ENCODE peak calls at places on chromosomes 16 and 17, in seven cellular contexts. One of them, this sample, is unnamed.

GRCh38 chr16:53611151-53611802 is 92.4 kb downstream of the RPGRIP1L start:
- DNase-seq in stimulated activated CD8-positive, alpha-beta memory T cell treated with anti-CD3 and anti-CD28 coated beads, Interleukin-7, amount 100 ng/mL, for 48 hours: no peak
- DNase-seq in H54: no peak
- DNase-seq in EL: no peak
- DNase-seq in CD4-positive, alpha-beta T cell: no peak
- DNase-seq in heart left ventricle: no peak
- DNase-seq in HAP-1: peak; percentile 41
- DNase-seq in this sample: no peak

GRCh38 chr16:9122342-9122741 is 30.9 kb downstream of the HAPSTR1 start:
- DNase-seq in stimulated activated CD8-positive, alpha-beta memory T cell treated with anti-CD3 and anti-CD28 coated beads, Interleukin-7, amount 100 ng/mL, for 48 hours: no peak
- DNase-seq in H54: no peak
- DNase-seq in EL: no peak
- DNase-seq in CD4-positive, alpha-beta T cell: no peak
- DNase-seq in heart left ventricle: no peak
- DNase-seq in HAP-1: no peak
- DNase-seq in this sample: no peak

GRCh38 chr16:49704586-49705155 is 151.2 kb downstream of the ZNF423 start:
- DNase-seq in stimulated activated CD8-positive, alpha-beta memory T cell treated with anti-CD3 and anti-CD28 coated beads, Interleukin-7, amount 100 ng/mL, for 48 hours: no peak
- DNase-seq in H54: no peak
- DNase-seq in EL: peak; percentile 3
- DNase-seq in CD4-positive, alpha-beta T cell: no peak
- DNase-seq in heart left ventricle: peak; percentile 7
- DNase-seq in HAP-1: no peak
- DNase-seq in this sample: no peak

GRCh38 chr16:23863511-23864422 is 28.0 kb downstream of the PRKCB start:
- DNase-seq in stimulated activated CD8-positive, alpha-beta memory T cell treated with anti-CD3 and anti-CD28 coated beads, Interleukin-7, amount 100 ng/mL, for 48 hours: no peak
- DNase-seq in H54: no peak
- DNase-seq in EL: no peak
- DNase-seq in CD4-positive, alpha-beta T cell: no peak
- DNase-seq in heart left ventricle: no peak
- DNase-seq in HAP-1: no peak
- DNase-seq in this sample: no peak

GRCh38 chr16:75093598-75094540 is 22.7 kb downstream of the LDHD start:
- DNase-seq in stimulated activated CD8-positive, alpha-beta memory T cell treated with anti-CD3 and anti-CD28 coated beads, Interleukin-7, amount 100 ng/mL, for 48 hours: no peak
- DNase-seq in H54: no peak
- DNase-seq in EL: no peak
- DNase-seq in CD4-positive, alpha-beta T cell: no peak
- DNase-seq in heart left ventricle: no peak
- DNase-seq in HAP-1: no peak
- DNase-seq in this sample: no peak

GRCh38 chr17:2905269-2905668 is 109.0 kb downstream of the RAP1GAP2 start:
- DNase-seq in stimulated activated CD8-positive, alpha-beta memory T cell treated with anti-CD3 and anti-CD28 coated beads, Interleukin-7, amount 100 ng/mL, for 48 hours: no peak
- DNase-seq in H54: no peak
- DNase-seq in EL: no peak
- DNase-seq in CD4-positive, alpha-beta T cell: no peak
- DNase-seq in heart left ventricle: peak; percentile 76
- DNase-seq in HAP-1: no peak
- DNase-seq in this sample: no peak

GRCh38 chr16:10762336-10762995 is 18.8 kb downstream of the NUBP1 start:
- DNase-seq in stimulated activated CD8-positive, alpha-beta memory T cell treated with anti-CD3 and anti-CD28 coated beads, Interleukin-7, amount 100 ng/mL, for 48 hours: no peak
- DNase-seq in H54: no peak
- DNase-seq in EL: no peak
- DNase-seq in CD4-positive, alpha-beta T cell: no peak
- DNase-seq in heart left ventricle: no peak
- DNase-seq in HAP-1: no peak
- DNase-seq in this sample: no peak

GRCh38 chr17:10698116-10698818 is 873 bp downstream of the ADPRM start:
- DNase-seq in stimulated activated CD8-positive, alpha-beta memory T cell treated with anti-CD3 and anti-CD28 coated beads, Interleukin-7, amount 100 ng/mL, for 48 hours: no peak
- DNase-seq in H54: no peak
- DNase-seq in EL: peak; percentile 38
- DNase-seq in CD4-positive, alpha-beta T cell: no peak
- DNase-seq in heart left ventricle: no peak
- DNase-seq in HAP-1: no peak
- DNase-seq in this sample: no peak

GRCh38 chr16:19393226-19394074 is 24.2 kb upstream of the TMC5 start:
- DNase-seq in stimulated activated CD8-positive, alpha-beta memory T cell treated with anti-CD3 and anti-CD28 coated beads, Interleukin-7, amount 100 ng/mL, for 48 hours: no peak
- DNase-seq in H54: no peak
- DNase-seq in EL: peak; percentile 43
- DNase-seq in CD4-positive, alpha-beta T cell: no peak
- DNase-seq in heart left ventricle: no peak
- DNase-seq in HAP-1: no peak
- DNase-seq in this sample: no peak

GRCh38 chr16:67399218-67399733 is 6.0 kb upstream of the TPPP3 start:
- DNase-seq in stimulated activated CD8-positive, alpha-beta memory T cell treated with anti-CD3 and anti-CD28 coated beads, Interleukin-7, amount 100 ng/mL, for 48 hours: peak; percentile 10
- DNase-seq in H54: no peak
- DNase-seq in EL: no peak
- DNase-seq in CD4-positive, alpha-beta T cell: no peak
- DNase-seq in heart left ventricle: peak; percentile 82
- DNase-seq in HAP-1: no peak
- DNase-seq in this sample: peak; percentile 56

GRCh38 chr16:89599451-89599858 is 14.0 kb upstream of the DPEP1 start:
- DNase-seq in stimulated activated CD8-positive, alpha-beta memory T cell treated with anti-CD3 and anti-CD28 coated beads, Interleukin-7, amount 100 ng/mL, for 48 hours: peak; percentile 29
- DNase-seq in H54: peak; percentile 71
- DNase-seq in EL: peak; percentile 52
- DNase-seq in CD4-positive, alpha-beta T cell: peak; percentile 24
- DNase-seq in heart left ventricle: no peak
- DNase-seq in HAP-1: peak; percentile 42
- DNase-seq in this sample: no peak

GRCh38 chr17:44066204-44066930 is at the start of gene LSM12:
- DNase-seq in stimulated activated CD8-positive, alpha-beta memory T cell treated with anti-CD3 and anti-CD28 coated beads, Interleukin-7, amount 100 ng/mL, for 48 hours: peak; percentile 74
- DNase-seq in H54: peak; percentile 87
- DNase-seq in EL: peak; percentile 92
- DNase-seq in CD4-positive, alpha-beta T cell: peak; percentile 81
- DNase-seq in heart left ventricle: peak; percentile 96
- DNase-seq in HAP-1: peak; percentile 95
- DNase-seq in this sample: peak; percentile 83

GRCh38 chr16:87608400-87608985 is 6.2 kb downstream of the JPH3 start:
- DNase-seq in stimulated activated CD8-positive, alpha-beta memory T cell treated with anti-CD3 and anti-CD28 coated beads, Interleukin-7, amount 100 ng/mL, for 48 hours: no peak
- DNase-seq in H54: peak; percentile 89
- DNase-seq in EL: peak; percentile 52
- DNase-seq in CD4-positive, alpha-beta T cell: peak; percentile 32
- DNase-seq in heart left ventricle: no peak
- DNase-seq in HAP-1: no peak
- DNase-seq in this sample: peak; percentile 28

GRCh38 chr17:55783684-55784245 is 32.9 kb downstream of the PCTP start:
- DNase-seq in stimulated activated CD8-positive, alpha-beta memory T cell treated with anti-CD3 and anti-CD28 coated beads, Interleukin-7, amount 100 ng/mL, for 48 hours: no peak
- DNase-seq in H54: no peak
- DNase-seq in EL: peak; percentile 51
- DNase-seq in CD4-positive, alpha-beta T cell: no peak
- DNase-seq in heart left ventricle: peak; percentile 86
- DNase-seq in HAP-1: no peak
- DNase-seq in this sample: peak; percentile 53

GRCh38 chr16:87926246-87927194 is 9.8 kb downstream of the CA5A start:
- DNase-seq in stimulated activated CD8-positive, alpha-beta memory T cell treated with anti-CD3 and anti-CD28 coated beads, Interleukin-7, amount 100 ng/mL, for 48 hours: peak; percentile 19
- DNase-seq in H54: no peak
- DNase-seq in EL: no peak
- DNase-seq in CD4-positive, alpha-beta T cell: no peak
- DNase-seq in heart left ventricle: no peak
- DNase-seq in HAP-1: no peak
- DNase-seq in this sample: no peak

GRCh38 chr17:56260421-56260820 is 107.1 kb downstream of the ANKFN1 start:
- DNase-seq in stimulated activated CD8-positive, alpha-beta memory T cell treated with anti-CD3 and anti-CD28 coated beads, Interleukin-7, amount 100 ng/mL, for 48 hours: no peak
- DNase-seq in H54: no peak
- DNase-seq in EL: peak; percentile 8
- DNase-seq in CD4-positive, alpha-beta T cell: no peak
- DNase-seq in heart left ventricle: no peak
- DNase-seq in HAP-1: no peak
- DNase-seq in this sample: no peak

GRCh38 chr16:48971571-48972071 is 310.0 kb downstream of the CBLN1 start:
- DNase-seq in stimulated activated CD8-positive, alpha-beta memory T cell treated with anti-CD3 and anti-CD28 coated beads, Interleukin-7, amount 100 ng/mL, for 48 hours: no peak
- DNase-seq in H54: no peak
- DNase-seq in EL: peak; percentile 23
- DNase-seq in CD4-positive, alpha-beta T cell: no peak
- DNase-seq in heart left ventricle: no peak
- DNase-seq in HAP-1: no peak
- DNase-seq in this sample: peak; percentile 32

GRCh38 chr16:2969545-2970521 is 685 bp downstream of the PAQR4 start:
- DNase-seq in stimulated activated CD8-positive, alpha-beta memory T cell treated with anti-CD3 and anti-CD28 coated beads, Interleukin-7, amount 100 ng/mL, for 48 hours: peak; percentile 81
- DNase-seq in H54: peak; percentile 82
- DNase-seq in EL: peak; percentile 81
- DNase-seq in CD4-positive, alpha-beta T cell: peak; percentile 39
- DNase-seq in heart left ventricle: peak; percentile 85
- DNase-seq in HAP-1: peak; percentile 59
- DNase-seq in this sample: no peak

GRCh38 chr16:85386467-85387170 is 226.5 kb upstream of the GSE1 start:
- DNase-seq in stimulated activated CD8-positive, alpha-beta memory T cell treated with anti-CD3 and anti-CD28 coated beads, Interleukin-7, amount 100 ng/mL, for 48 hours: no peak
- DNase-seq in H54: no peak
- DNase-seq in EL: no peak
- DNase-seq in CD4-positive, alpha-beta T cell: no peak
- DNase-seq in heart left ventricle: peak; percentile 42
- DNase-seq in HAP-1: no peak
- DNase-seq in this sample: no peak

GRCh38 chr17:13751485-13751793 is 149.7 kb upstream of the HS3ST3A1 start:
- DNase-seq in stimulated activated CD8-positive, alpha-beta memory T cell treated with anti-CD3 and anti-CD28 coated beads, Interleukin-7, amount 100 ng/mL, for 48 hours: no peak
- DNase-seq in H54: no peak
- DNase-seq in EL: no peak
- DNase-seq in CD4-positive, alpha-beta T cell: no peak
- DNase-seq in heart left ventricle: no peak
- DNase-seq in HAP-1: no peak
- DNase-seq in this sample: no peak

GRCh38 chr16:20901068-20901440 is 483 bp downstream of the LYRM1 start:
- DNase-seq in stimulated activated CD8-positive, alpha-beta memory T cell treated with anti-CD3 and anti-CD28 coated beads, Interleukin-7, amount 100 ng/mL, for 48 hours: no peak
- DNase-seq in H54: no peak
- DNase-seq in EL: no peak
- DNase-seq in CD4-positive, alpha-beta T cell: no peak
- DNase-seq in heart left ventricle: no peak
- DNase-seq in HAP-1: no peak
- DNase-seq in this sample: no peak

GRCh38 chr16:56347166-56347565 is 78.2 kb downstream of the AMFR start:
- DNase-seq in stimulated activated CD8-positive, alpha-beta memory T cell treated with anti-CD3 and anti-CD28 coated beads, Interleukin-7, amount 100 ng/mL, for 48 hours: no peak
- DNase-seq in H54: no peak
- DNase-seq in EL: no peak
- DNase-seq in CD4-positive, alpha-beta T cell: no peak
- DNase-seq in heart left ventricle: peak; percentile 37
- DNase-seq in HAP-1: no peak
- DNase-seq in this sample: no peak

GRCh38 chr16:22814330-22815105 is 556 bp downstream of the HS3ST2 start:
- DNase-seq in stimulated activated CD8-positive, alpha-beta memory T cell treated with anti-CD3 and anti-CD28 coated beads, Interleukin-7, amount 100 ng/mL, for 48 hours: no peak
- DNase-seq in H54: no peak
- DNase-seq in EL: no peak
- DNase-seq in CD4-positive, alpha-beta T cell: no peak
- DNase-seq in heart left ventricle: peak; percentile 46
- DNase-seq in HAP-1: no peak
- DNase-seq in this sample: no peak

GRCh38 chr17:10349403-10349802 is 23.4 kb downstream of the MYH13 start:
- DNase-seq in stimulated activated CD8-positive, alpha-beta memory T cell treated with anti-CD3 and anti-CD28 coated beads, Interleukin-7, amount 100 ng/mL, for 48 hours: no peak
- DNase-seq in H54: no peak
- DNase-seq in EL: no peak
- DNase-seq in CD4-positive, alpha-beta T cell: no peak
- DNase-seq in heart left ventricle: no peak
- DNase-seq in HAP-1: no peak
- DNase-seq in this sample: no peak

GRCh38 chr17:52106638-52107261 is 51.8 kb downstream of the CA10 start:
- DNase-seq in stimulated activated CD8-positive, alpha-beta memory T cell treated with anti-CD3 and anti-CD28 coated beads, Interleukin-7, amount 100 ng/mL, for 48 hours: peak; percentile 8
- DNase-seq in H54: peak; percentile 18
- DNase-seq in EL: peak; percentile 38
- DNase-seq in CD4-positive, alpha-beta T cell: no peak
- DNase-seq in heart left ventricle: no peak
- DNase-seq in HAP-1: peak; percentile 10
- DNase-seq in this sample: no peak

GRCh38 chr17:53426505-53426904 is 396.2 kb upstream of the KIF2B start:
- DNase-seq in stimulated activated CD8-positive, alpha-beta memory T cell treated with anti-CD3 and anti-CD28 coated beads, Interleukin-7, amount 100 ng/mL, for 48 hours: no peak
- DNase-seq in H54: no peak
- DNase-seq in EL: no peak
- DNase-seq in CD4-positive, alpha-beta T cell: no peak
- DNase-seq in heart left ventricle: no peak
- DNase-seq in HAP-1: no peak
- DNase-seq in this sample: no peak

GRCh38 chr17:76831316-76831715 is 36.9 kb upstream of the MGAT5B start:
- DNase-seq in stimulated activated CD8-positive, alpha-beta memory T cell treated with anti-CD3 and anti-CD28 coated beads, Interleukin-7, amount 100 ng/mL, for 48 hours: no peak
- DNase-seq in H54: no peak
- DNase-seq in EL: no peak
- DNase-seq in CD4-positive, alpha-beta T cell: no peak
- DNase-seq in heart left ventricle: no peak
- DNase-seq in HAP-1: no peak
- DNase-seq in this sample: no peak

GRCh38 chr17:80237386-80237785 is 17.2 kb downstream of the SLC26A11 start:
- DNase-seq in stimulated activated CD8-positive, alpha-beta memory T cell treated with anti-CD3 and anti-CD28 coated beads, Interleukin-7, amount 100 ng/mL, for 48 hours: no peak
- DNase-seq in H54: no peak
- DNase-seq in EL: no peak
- DNase-seq in CD4-positive, alpha-beta T cell: no peak
- DNase-seq in heart left ventricle: no peak
- DNase-seq in HAP-1: no peak
- DNase-seq in this sample: no peak

GRCh38 chr17:50036455-50037320 is 19.2 kb upstream of the ITGA3 start:
- DNase-seq in stimulated activated CD8-positive, alpha-beta memory T cell treated with anti-CD3 and anti-CD28 coated beads, Interleukin-7, amount 100 ng/mL, for 48 hours: no peak
- DNase-seq in H54: no peak
- DNase-seq in EL: no peak
- DNase-seq in CD4-positive, alpha-beta T cell: no peak
- DNase-seq in heart left ventricle: no peak
- DNase-seq in HAP-1: no peak
- DNase-seq in this sample: no peak

GRCh38 chr16:65388592-65388991 is 266.7 kb upstream of the CDH11 start:
- DNase-seq in stimulated activated CD8-positive, alpha-beta memory T cell treated with anti-CD3 and anti-CD28 coated beads, Interleukin-7, amount 100 ng/mL, for 48 hours: no peak
- DNase-seq in H54: no peak
- DNase-seq in EL: peak; percentile 2
- DNase-seq in CD4-positive, alpha-beta T cell: no peak
- DNase-seq in heart left ventricle: no peak
- DNase-seq in HAP-1: no peak
- DNase-seq in this sample: no peak

GRCh38 chr16:16122264-16122663 is 101.0 kb downstream of the ABCC6 start:
- DNase-seq in stimulated activated CD8-positive, alpha-beta memory T cell treated with anti-CD3 and anti-CD28 coated beads, Interleukin-7, amount 100 ng/mL, for 48 hours: no peak
- DNase-seq in H54: no peak
- DNase-seq in EL: no peak
- DNase-seq in CD4-positive, alpha-beta T cell: no peak
- DNase-seq in heart left ventricle: no peak
- DNase-seq in HAP-1: no peak
- DNase-seq in this sample: no peak

GRCh38 chr16:17397499-17397891 is 73.3 kb downstream of the XYLT1 start:
- DNase-seq in stimulated activated CD8-positive, alpha-beta memory T cell treated with anti-CD3 and anti-CD28 coated beads, Interleukin-7, amount 100 ng/mL, for 48 hours: no peak
- DNase-seq in H54: no peak
- DNase-seq in EL: peak; percentile 83
- DNase-seq in CD4-positive, alpha-beta T cell: peak; percentile 15
- DNase-seq in heart left ventricle: no peak
- DNase-seq in HAP-1: no peak
- DNase-seq in this sample: peak; percentile 59

GRCh38 chr17:81428121-81428515 is 32.9 kb downstream of the BAHCC1 start:
- DNase-seq in stimulated activated CD8-positive, alpha-beta memory T cell treated with anti-CD3 and anti-CD28 coated beads, Interleukin-7, amount 100 ng/mL, for 48 hours: no peak
- DNase-seq in H54: peak; percentile 67
- DNase-seq in EL: no peak
- DNase-seq in CD4-positive, alpha-beta T cell: no peak
- DNase-seq in heart left ventricle: no peak
- DNase-seq in HAP-1: no peak
- DNase-seq in this sample: no peak

This sample was measured in uterus.